ENCODE peak calls at places on chromosome 14, in ten cellular contexts. One of them, this sample, is unnamed.

GRCh38 chr14:67418368-67419174 is 6.6 kb upstream of the PLEK2 start:
- DNase-seq in amniotic epithelial cell: peak; percentile 31
- DNase-seq in activated CD4-positive, alpha-beta T cell treated with anti-CD3 and anti-CD28 coated beads, Interleukin-2, amount 10 ng/mL, durations not matched to agents 24 days and 14 days: no peak
- DNase-seq in germinal center: no peak
- DNase-seq in mucosa of gallbladder: no peak
- DNase-seq in endothelial cell: no peak
- DNase-seq in Kasumi-1: no peak
- DNase-seq in HTR-8/SVneo: peak; percentile 79
- DNase-seq in anterior cingulate cortex: no peak
- DNase-seq in A172: peak; percentile 68
- DNase-seq in this sample: no peak

GRCh38 chr14:24274101-24274543 is 2.7 kb upstream of the RABGGTA start:
- DNase-seq in amniotic epithelial cell: peak; percentile 80
- DNase-seq in activated CD4-positive, alpha-beta T cell treated with anti-CD3 and anti-CD28 coated beads, Interleukin-2, amount 10 ng/mL, durations not matched to agents 24 days and 14 days: peak; percentile 84
- DNase-seq in germinal center: peak; percentile 74
- DNase-seq in mucosa of gallbladder: no peak
- DNase-seq in endothelial cell: no peak
- DNase-seq in Kasumi-1: no peak
- DNase-seq in HTR-8/SVneo: no peak
- DNase-seq in anterior cingulate cortex: no peak
- DNase-seq in A172: no peak
- DNase-seq in this sample: no peak

GRCh38 chr14:72000907-72001306 is 68.7 kb downstream of the RGS6 start:
- DNase-seq in amniotic epithelial cell: no peak
- DNase-seq in activated CD4-positive, alpha-beta T cell treated with anti-CD3 and anti-CD28 coated beads, Interleukin-2, amount 10 ng/mL, durations not matched to agents 24 days and 14 days: no peak
- DNase-seq in germinal center: no peak
- DNase-seq in mucosa of gallbladder: no peak
- DNase-seq in endothelial cell: no peak
- DNase-seq in Kasumi-1: no peak
- DNase-seq in HTR-8/SVneo: no peak
- DNase-seq in anterior cingulate cortex: peak; percentile 46
- DNase-seq in A172: no peak
- DNase-seq in this sample: no peak

GRCh38 chr14:32991706-32992105 is 53.0 kb downstream of the NPAS3 start:
- DNase-seq in amniotic epithelial cell: no peak
- DNase-seq in activated CD4-positive, alpha-beta T cell treated with anti-CD3 and anti-CD28 coated beads, Interleukin-2, amount 10 ng/mL, durations not matched to agents 24 days and 14 days: no peak
- DNase-seq in germinal center: no peak
- DNase-seq in mucosa of gallbladder: no peak
- DNase-seq in endothelial cell: no peak
- DNase-seq in Kasumi-1: no peak
- DNase-seq in HTR-8/SVneo: no peak
- DNase-seq in anterior cingulate cortex: no peak
- DNase-seq in A172: no peak
- DNase-seq in this sample: no peak

GRCh38 chr14:50035214-50035613 is 81.2 kb downstream of the VCPKMT start:
- DNase-seq in amniotic epithelial cell: no peak
- DNase-seq in activated CD4-positive, alpha-beta T cell treated with anti-CD3 and anti-CD28 coated beads, Interleukin-2, amount 10 ng/mL, durations not matched to agents 24 days and 14 days: no peak
- DNase-seq in germinal center: no peak
- DNase-seq in mucosa of gallbladder: no peak
- DNase-seq in endothelial cell: no peak
- DNase-seq in Kasumi-1: no peak
- DNase-seq in HTR-8/SVneo: no peak
- DNase-seq in anterior cingulate cortex: no peak
- DNase-seq in A172: no peak
- DNase-seq in this sample: no peak

GRCh38 chr14:68278568-68279436 is 459.2 kb downstream of the RAD51B start:
- DNase-seq in amniotic epithelial cell: peak; percentile 98
- DNase-seq in activated CD4-positive, alpha-beta T cell treated with anti-CD3 and anti-CD28 coated beads, Interleukin-2, amount 10 ng/mL, durations not matched to agents 24 days and 14 days: no peak
- DNase-seq in germinal center: no peak
- DNase-seq in mucosa of gallbladder: no peak
- DNase-seq in endothelial cell: no peak
- DNase-seq in Kasumi-1: no peak
- DNase-seq in HTR-8/SVneo: peak; percentile 78
- DNase-seq in anterior cingulate cortex: no peak
- DNase-seq in A172: peak; percentile 23
- DNase-seq in this sample: no peak

GRCh38 chr14:94517641-94518257 is 8.5 kb upstream of the SERPINA12 start:
- DNase-seq in amniotic epithelial cell: no peak
- DNase-seq in activated CD4-positive, alpha-beta T cell treated with anti-CD3 and anti-CD28 coated beads, Interleukin-2, amount 10 ng/mL, durations not matched to agents 24 days and 14 days: no peak
- DNase-seq in germinal center: no peak
- DNase-seq in mucosa of gallbladder: no peak
- DNase-seq in endothelial cell: no peak
- DNase-seq in Kasumi-1: no peak
- DNase-seq in HTR-8/SVneo: no peak
- DNase-seq in anterior cingulate cortex: no peak
- DNase-seq in A172: no peak
- DNase-seq in this sample: no peak

GRCh38 chr14:20454359-20454644 is 310 bp downstream of the OSGEP start:
- DNase-seq in amniotic epithelial cell: peak; percentile 78
- DNase-seq in activated CD4-positive, alpha-beta T cell treated with anti-CD3 and anti-CD28 coated beads, Interleukin-2, amount 10 ng/mL, durations not matched to agents 24 days and 14 days: no peak
- DNase-seq in germinal center: peak; percentile 66
- DNase-seq in mucosa of gallbladder: no peak
- DNase-seq in endothelial cell: no peak
- DNase-seq in Kasumi-1: peak; percentile 83
- DNase-seq in HTR-8/SVneo: no peak
- DNase-seq in anterior cingulate cortex: no peak
- DNase-seq in A172: peak; percentile 54
- DNase-seq in this sample: no peak

GRCh38 chr14:68608235-68608962 is 184.5 kb downstream of the ZFP36L1 start:
- DNase-seq in amniotic epithelial cell: no peak
- DNase-seq in activated CD4-positive, alpha-beta T cell treated with anti-CD3 and anti-CD28 coated beads, Interleukin-2, amount 10 ng/mL, durations not matched to agents 24 days and 14 days: no peak
- DNase-seq in germinal center: no peak
- DNase-seq in mucosa of gallbladder: no peak
- DNase-seq in endothelial cell: no peak
- DNase-seq in Kasumi-1: peak; percentile 11
- DNase-seq in HTR-8/SVneo: no peak
- DNase-seq in anterior cingulate cortex: peak; percentile 28
- DNase-seq in A172: no peak
- DNase-seq in this sample: no peak

GRCh38 chr14:94239416-94239815 is 53.7 kb downstream of the SERPINA10 start:
- DNase-seq in amniotic epithelial cell: no peak
- DNase-seq in activated CD4-positive, alpha-beta T cell treated with anti-CD3 and anti-CD28 coated beads, Interleukin-2, amount 10 ng/mL, durations not matched to agents 24 days and 14 days: no peak
- DNase-seq in germinal center: no peak
- DNase-seq in mucosa of gallbladder: no peak
- DNase-seq in endothelial cell: no peak
- DNase-seq in Kasumi-1: no peak
- DNase-seq in HTR-8/SVneo: no peak
- DNase-seq in anterior cingulate cortex: no peak
- DNase-seq in A172: no peak
- DNase-seq in this sample: no peak